ENCODE peak calls at places on chromosomes 5 and 9, in five cellular contexts. F is ascending aorta, U is endothelial cell of umbilical vein, H is mesothelial cell of epicardium, E is body of pancreas. T is an unnamed sample.

GRCh38 chr9:117825609-117826347 is 121.6 kb downstream of the TLR4 start:
- DNase-seq in F (no peak), U (no peak), H (no peak), E (peak; percentile 22), T (no peak)

GRCh38 chr5:1444361-1445189 is 665 bp downstream of the SLC6A3 start:
- DNase-seq in F (no peak), U (no peak), H (no peak), E (no peak), T (no peak)

GRCh38 chr5:1930880-1931589 is 48.3 kb upstream of the IRX4 start:
- DNase-seq in F (no peak), U (no peak), H (peak; percentile 70), E (peak; percentile 45), T (peak; percentile 35)

GRCh38 chr5:147439253-147439652 is 70.6 kb downstream of the DPYSL3 start:
- DNase-seq in F (no peak), U (no peak), H (no peak), E (no peak), T (no peak)

GRCh38 chr5:143196601-143197259 is 206.8 kb downstream of the NR3C1 start:
- DNase-seq in F (no peak), U (no peak), H (no peak), E (no peak), T (no peak)

GRCh38 chr5:115785395-115786009 is 31.0 kb downstream of the CDO1 start:
- DNase-seq in F (no peak), U (no peak), H (no peak), E (no peak), T (peak; percentile 4)

GRCh38 chr9:122213589-122214413 is 15.0 kb downstream of the LHX6 start:
- DNase-seq in F (no peak), U (no peak), H (peak; percentile 71), E (peak; percentile 38), T (peak; percentile 65)

GRCh38 chr9:4073371-4073770 is 226.5 kb downstream of the GLIS3 start:
- DNase-seq in F (no peak), U (no peak), H (no peak), E (no peak), T (no peak)

GRCh38 chr9:96487949-96488348 is 38.0 kb downstream of the HABP4 start:
- DNase-seq in F (no peak), U (no peak), H (no peak), E (no peak), T (no peak)

GRCh38 chr5:133913413-133914155 is 54.8 kb downstream of the C5orf15 start:
- DNase-seq in F (no peak), U (no peak), H (no peak), E (peak; percentile 15), T (no peak)

GRCh38 chr9:36793277-36793676 is 220.6 kb downstream of the MELK start:
- DNase-seq in F (no peak), U (no peak), H (no peak), E (no peak), T (no peak)
- TF ChIP-seq CTCF in F (no peak), U (no peak), H (peak; percentile 44), E (no peak), T (peak; percentile 54)

GRCh38 chr9:128992995-128993394 is 35.1 kb downstream of the SH3GLB2 start:
- DNase-seq in F (no peak), U (no peak), H (no peak), E (no peak), T (no peak)
- TF ChIP-seq CTCF in F (no peak), U (peak; percentile 31), H (no peak), E (peak; percentile 20), T (peak; percentile 43)

GRCh38 chr9:99414321-99414720 is 192.2 kb downstream of the SEC61B start:
- DNase-seq in F (no peak), U (no peak), H (no peak), E (no peak), T (no peak)

GRCh38 chr9:99416007-99416406 is 193.9 kb downstream of the SEC61B start:
- DNase-seq in F (no peak), U (no peak), H (no peak), E (no peak), T (no peak)

GRCh38 chr9:99421369-99421768 is 199.3 kb downstream of the SEC61B start:
- DNase-seq in F (no peak), U (no peak), H (no peak), E (no peak), T (no peak)

GRCh38 chr9:99419099-99419498 is 197.0 kb downstream of the SEC61B start:
- DNase-seq in F (no peak), U (no peak), H (no peak), E (no peak), T (no peak)
- TF ChIP-seq CTCF in F (no peak), U (no peak), H (no peak), E (no peak), T (no peak)

GRCh38 chr5:74290634-74291033 is 349.9 kb downstream of the ENC1 start:
- DNase-seq in F (no peak), U (no peak), H (no peak), E (no peak), T (no peak)
- TF ChIP-seq CTCF in F (no peak), U (no peak), H (no peak), E (no peak), T (no peak)

GRCh38 chr9:100700689-100701318 is 122.9 kb downstream of the CAVIN4 start:
- DNase-seq in F (no peak), U (peak; percentile 38), H (no peak), E (peak; percentile 45), T (peak; percentile 34)
- TF ChIP-seq CTCF in F (no peak), U (peak; percentile 42), H (peak; percentile 45), E (peak; percentile 43), T (peak; percentile 72)

T was measured in neural crest cell.